ENCODE peak calls at places on chromosome 7, in four cellular contexts. One of them, this sample, is unnamed.
A peak's percentile ranks its signal among the peaks of the same experiment; 100 is the strongest.

GRCh38 chr7:18151419-18151818 is 123.8 kb upstream of the PRPS1L1 start:
- DNase-seq in GM18507: no peak
- DNase-seq in upper lobe of right lung: no peak
- DNase-seq in KBM-7: peak; percentile 2
- DNase-seq in this sample: peak; percentile 0

GRCh38 chr7:130207642-130208041 is at the start of gene SSMEM1:
- DNase-seq in upper lobe of right lung: no peak
- DNase-seq in GM18507: no peak
- DNase-seq in KBM-7: no peak
- DNase-seq in this sample: peak; percentile 24

GRCh38 chr7:1809601-1810258 is 139.7 kb downstream of the ELFN1 start:
- DNase-seq in KBM-7: no peak
- DNase-seq in upper lobe of right lung: peak; percentile 55
- DNase-seq in GM18507: no peak
- DNase-seq in this sample: no peak

GRCh38 chr7:64893401-64893800 is 9.7 kb upstream of the ZNF273 start:
- DNase-seq in KBM-7: no peak
- DNase-seq in GM18507: no peak
- DNase-seq in upper lobe of right lung: no peak
- DNase-seq in this sample: no peak

GRCh38 chr7:47119408-47119807 is 462.5 kb downstream of the TNS3 start:
- DNase-seq in upper lobe of right lung: no peak
- DNase-seq in GM18507: no peak
- DNase-seq in KBM-7: no peak
- DNase-seq in this sample: no peak

GRCh38 chr7:97285348-97285747 is 167.8 kb downstream of the SDHAF3 start:
- DNase-seq in KBM-7: no peak
- DNase-seq in GM18507: no peak
- DNase-seq in upper lobe of right lung: no peak
- DNase-seq in this sample: no peak

GRCh38 chr7:75916259-75916658 is 1.3 kb downstream of the POR start:
- DNase-seq in GM18507: no peak
- DNase-seq in KBM-7: peak; percentile 15
- DNase-seq in upper lobe of right lung: no peak
- DNase-seq in this sample: no peak

GRCh38 chr7:65731562-65732035 is 141.3 kb upstream of the VKORC1L1 start:
- DNase-seq in GM18507: no peak
- DNase-seq in upper lobe of right lung: peak; percentile 77
- DNase-seq in KBM-7: no peak
- DNase-seq in this sample: no peak

GRCh38 chr7:155763122-155763521 is 49.1 kb downstream of the SHH start:
- DNase-seq in upper lobe of right lung: no peak
- DNase-seq in KBM-7: no peak
- DNase-seq in GM18507: no peak
- DNase-seq in this sample: no peak

GRCh38 chr7:104943502-104944343 is 70.3 kb upstream of the KMT2E start:
- DNase-seq in GM18507: no peak
- DNase-seq in upper lobe of right lung: peak; percentile 71
- DNase-seq in KBM-7: peak; percentile 97
- DNase-seq in this sample: peak; percentile 79

GRCh38 chr7:151684408-151685175 is 164.9 kb upstream of the RHEB start:
- DNase-seq in KBM-7: no peak
- DNase-seq in GM18507: no peak
- DNase-seq in upper lobe of right lung: no peak
- DNase-seq in this sample: no peak

GRCh38 chr7:28956608-28957063 is 1.5 kb downstream of the TRIL start:
- DNase-seq in KBM-7: no peak
- DNase-seq in upper lobe of right lung: peak; percentile 89
- DNase-seq in GM18507: no peak
- DNase-seq in this sample: no peak

GRCh38 chr7:43520201-43520600 is 62.7 kb upstream of the STK17A start:
- DNase-seq in KBM-7: no peak
- DNase-seq in GM18507: no peak
- DNase-seq in upper lobe of right lung: no peak
- DNase-seq in this sample: no peak

GRCh38 chr7:74084722-74085578 is 1.3 kb downstream of the LIMK1 start:
- DNase-seq in GM18507: no peak
- DNase-seq in upper lobe of right lung: no peak
- DNase-seq in KBM-7: no peak
- DNase-seq in this sample: no peak

GRCh38 chr7:110775046-110775445 is 315.9 kb upstream of the LRRN3 start:
- DNase-seq in GM18507: no peak
- DNase-seq in upper lobe of right lung: no peak
- DNase-seq in KBM-7: no peak
- DNase-seq in this sample: no peak

GRCh38 chr7:55533050-55533728 is 39.1 kb downstream of the VOPP1 start:
- DNase-seq in GM18507: peak; percentile 64
- DNase-seq in upper lobe of right lung: no peak
- DNase-seq in KBM-7: peak; percentile 85
- DNase-seq in this sample: peak; percentile 48

GRCh38 chr7:141584935-141585334 is 33.7 kb downstream of the AGK start:
- DNase-seq in KBM-7: no peak
- DNase-seq in GM18507: no peak
- DNase-seq in upper lobe of right lung: no peak
- DNase-seq in this sample: no peak

GRCh38 chr7:24833548-24833947 is 76.3 kb upstream of the GSDME start:
- DNase-seq in GM18507: no peak
- DNase-seq in KBM-7: no peak
- DNase-seq in upper lobe of right lung: no peak
- DNase-seq in this sample: no peak

GRCh38 chr7:130921391-130922180 is 187.6 kb upstream of the KLF14 start:
- DNase-seq in upper lobe of right lung: no peak
- DNase-seq in KBM-7: no peak
- DNase-seq in GM18507: no peak
- DNase-seq in this sample: no peak

GRCh38 chr7:42128703-42129102 is 108.3 kb downstream of the GLI3 start:
- DNase-seq in upper lobe of right lung: no peak
- DNase-seq in KBM-7: peak; percentile 1
- DNase-seq in GM18507: no peak
- DNase-seq in this sample: no peak

GRCh38 chr7:27923308-27923980 is 183.5 kb downstream of the TAX1BP1 start:
- DNase-seq in KBM-7: no peak
- DNase-seq in upper lobe of right lung: no peak
- DNase-seq in GM18507: no peak
- DNase-seq in this sample: no peak